ENCODE peak calls at places on chromosome 5, in eight cellular contexts. W is pancreas; D is ascending aorta; R is tibial artery; H is OCI-LY7; G is activated CD4-positive, alpha-beta T cell treated with anti-CD3 and anti-CD28 coated beads, Interleukin-2, amount 50 U/mL, for 48 hours; C is cardiac fibroblast; T is NCI-H345. B is an unnamed sample.

GRCh38 chr5:58497956-58498942 is 7.0 kb downstream of the GAPT start:
- DNase-seq in D (no peak), W (peak; percentile 36), T (no peak), R (no peak), G (no peak), H (no peak), C (peak; percentile 57), B (no peak)

GRCh38 chr5:132427285-132428146 is 58.0 kb downstream of the SLC22A5 start:
- DNase-seq in G (peak; percentile 60), C (no peak), D (no peak), R (no peak), T (peak; percentile 55), H (peak; percentile 76), W (peak; percentile 50), B (no peak)

GRCh38 chr5:76269259-76269958 is 133.7 kb upstream of the IQGAP2 start:
- DNase-seq in R (no peak), H (no peak), D (no peak), C (no peak), W (no peak), G (peak; percentile 60), T (no peak), B (no peak)

GRCh38 chr5:138901716-138902115 is 26.6 kb upstream of the LRRTM2 start:
- DNase-seq in C (no peak), T (no peak), D (no peak), G (no peak), R (no peak), H (no peak), W (no peak), B (no peak)

GRCh38 chr5:177607452-177608192 is 7.7 kb downstream of the B4GALT7 start:
- DNase-seq in H (peak; percentile 69), C (peak; percentile 77), R (peak; percentile 78), T (peak; percentile 81), G (peak; percentile 74), D (no peak), W (peak; percentile 85), B (peak; percentile 56)

GRCh38 chr5:57066921-57067914 is 106.6 kb upstream of the GPBP1 start:
- DNase-seq in T (no peak), R (no peak), W (no peak), D (no peak), H (no peak), G (no peak), C (no peak), B (no peak)

GRCh38 chr5:102628449-102629175 is 126.5 kb upstream of the PAM start:
- DNase-seq in T (no peak), C (peak; percentile 57), R (no peak), H (no peak), W (no peak), D (no peak), G (no peak), B (no peak)

GRCh38 chr5:154220625-154221024 is 30.1 kb downstream of the GALNT10 start:
- DNase-seq in D (no peak), H (no peak), T (no peak), G (no peak), R (no peak), C (peak; percentile 86), W (no peak), B (no peak)

GRCh38 chr5:123755587-123756324 is 243.8 kb downstream of the CSNK1G3 start:
- DNase-seq in T (no peak), W (no peak), R (no peak), C (peak; percentile 65), D (no peak), G (no peak), H (no peak), B (no peak)

GRCh38 chr5:565782-566445 is 41.7 kb upstream of the SLC9A3 start:
- DNase-seq in C (peak; percentile 48), T (no peak), G (no peak), R (peak; percentile 65), W (peak; percentile 11), D (no peak), H (no peak), B (no peak)

GRCh38 chr5:175616083-175616482 is 41.8 kb upstream of the HRH2 start:
- DNase-seq in D (no peak), G (peak; percentile 15), R (no peak), W (no peak), T (no peak), H (no peak), C (no peak), B (no peak)

GRCh38 chr5:85760519-85760918 is 857.2 kb upstream of the COX7C start:
- DNase-seq in R (no peak), G (no peak), D (no peak), H (no peak), W (no peak), C (no peak), T (no peak), B (no peak)

GRCh38 chr5:168881427-168882149 is 302.4 kb upstream of the PANK3 start:
- DNase-seq in C (peak; percentile 53), R (no peak), W (no peak), H (peak; percentile 22), G (no peak), T (no peak), D (no peak), B (no peak)

GRCh38 chr5:45038366-45038987 is 229.7 kb downstream of the MRPS30 start:
- DNase-seq in R (no peak), C (peak; percentile 45), H (peak; percentile 19), G (no peak), T (peak; percentile 7), W (peak; percentile 11), D (no peak), B (no peak)

GRCh38 chr5:145787507-145787906 is 47.6 kb downstream of the PRELID2 start:
- DNase-seq in T (no peak), D (no peak), W (no peak), G (no peak), H (no peak), C (no peak), R (no peak), B (no peak)

GRCh38 chr5:32785639-32786216 is 74.6 kb downstream of the NPR3 start:
- DNase-seq in T (no peak), H (no peak), D (no peak), W (no peak), G (no peak), R (no peak), C (peak; percentile 57), B (no peak)

GRCh38 chr5:32790411-32790951 is 79.4 kb downstream of the NPR3 start:
- DNase-seq in C (peak; percentile 52), R (no peak), T (no peak), H (no peak), D (no peak), W (no peak), G (no peak), B (no peak)

GRCh38 chr5:79416499-79416898 is 97.4 kb downstream of the HOMER1 start:
- DNase-seq in H (peak; percentile 82), G (no peak), R (no peak), C (no peak), W (no peak), D (no peak), T (no peak), B (peak; percentile 12)

GRCh38 chr5:115262405-115263247 is at the start of gene PGGT1B:
- DNase-seq in H (peak; percentile 82), G (peak; percentile 82), T (peak; percentile 80), D (peak; percentile 10), R (peak; percentile 82), C (peak; percentile 70), W (peak; percentile 73), B (peak; percentile 73)